ENCODE peak calls at places on chromosome 17, in four cellular contexts. U is mammary epithelial cell, C is tibial artery, E is adrenal gland. R is an unnamed sample.

GRCh38 chr17:46061435-46061834 is 62.4 kb downstream of the STH start:
- DNase-seq in E (no peak), C (no peak), U (peak), R (no peak)

GRCh38 chr17:47315451-47316266 is 8.1 kb upstream of the EFCAB13 start:
- DNase-seq in C (no peak), E (no peak), U (peak), R (peak)

GRCh38 chr17:78883090-78883532 is 19.9 kb downstream of the CEP295NL start:
- DNase-seq in E (peak), C (peak), U (no peak), R (peak)

GRCh38 chr17:559699-560378 is 154.8 kb downstream of the VPS53 start:
- DNase-seq in U (peak), C (peak), E (peak), R (peak)

GRCh38 chr17:1001640-1002411 is 4.9 kb downstream of the TIMM22 start:
- DNase-seq in U (no peak), E (peak), C (peak), R (peak)

GRCh38 chr17:32596666-32597065 is 109.9 kb downstream of the CDK5R1 start:
- DNase-seq in E (no peak), U (no peak), C (no peak), R (no peak)

GRCh38 chr17:40848583-40849235 is 18.3 kb downstream of the KRT12 start:
- DNase-seq in E (no peak), U (peak), C (no peak), R (no peak)

GRCh38 chr17:79905832-79906231 is 66.6 kb upstream of the CBX4 start:
- DNase-seq in C (no peak), U (no peak), E (no peak), R (no peak)

GRCh38 chr17:52035336-52035915 is 123.1 kb downstream of the CA10 start:
- DNase-seq in C (no peak), U (no peak), E (no peak), R (no peak)

GRCh38 chr17:82962163-82962720 is 117.2 kb upstream of the METRNL start:
- DNase-seq in E (no peak), C (no peak), U (no peak), R (peak)

GRCh38 chr17:8477653-8478441 is 42.2 kb downstream of the NDEL1 start:
- DNase-seq in U (no peak), C (no peak), E (peak), R (no peak)

GRCh38 chr17:80785477-80786178 is 206.0 kb upstream of the CHMP6 start:
- DNase-seq in E (peak), C (no peak), U (no peak), R (no peak)

GRCh38 chr17:28335959-28336871 is 654 bp downstream of the TNFAIP1 start:
- DNase-seq in C (peak), U (peak), E (peak), R (peak)

GRCh38 chr17:45040459-45040858 is 11.0 kb downstream of the DCAKD start:
- DNase-seq in U (no peak), E (no peak), C (no peak), R (no peak)

GRCh38 chr17:2058521-2059124 is 3.7 kb downstream of the HIC1 start:
- DNase-seq in C (peak), E (peak), U (no peak), R (peak)

GRCh38 chr17:59366040-59366757 is 34.7 kb downstream of the YPEL2 start:
- DNase-seq in E (no peak), U (no peak), C (no peak), R (no peak)

GRCh38 chr17:19335951-19336631 is 26.4 kb downstream of the B9D1 start:
- DNase-seq in U (no peak), C (no peak), E (peak), R (no peak)

GRCh38 chr17:56913000-56913866 is 616 bp downstream of the TRIM25 start:
- DNase-seq in E (no peak), U (no peak), C (no peak), R (peak)

GRCh38 chr17:73400915-73401545 is 89.2 kb upstream of the CDC42EP4 start:
- DNase-seq in U (no peak), E (no peak), C (no peak), R (no peak)

GRCh38 chr17:57663326-57664070 is 81.6 kb downstream of the CCDC182 start:
- DNase-seq in U (no peak), E (peak), C (no peak), R (peak)

GRCh38 chr17:38656959-38657823 is 17.6 kb downstream of the EPOP start:
- DNase-seq in E (no peak), C (no peak), U (no peak), R (no peak)

GRCh38 chr17:34582185-34582900 is 3.0 kb downstream of the TMEM132E start:
- DNase-seq in U (no peak), C (no peak), E (no peak), R (no peak)

GRCh38 chr17:81903896-81904599 is 2.0 kb downstream of the NPB start:
- DNase-seq in U (no peak), C (no peak), E (no peak), R (no peak)

GRCh38 chr17:61487668-61488595 is 35.7 kb downstream of the TBX4 start:
- DNase-seq in U (no peak), C (no peak), E (no peak), R (no peak)

GRCh38 chr17:297758-298157 is 54.8 kb downstream of the RPH3AL start:
- DNase-seq in U (no peak), E (no peak), C (peak), R (no peak)

GRCh38 chr17:7552621-7553051 is 3.8 kb downstream of the TNFSF12 start:
- DNase-seq in U (no peak), E (no peak), C (peak), R (no peak)

GRCh38 chr17:58084317-58084981 is 1.2 kb downstream of the DYNLL2 start:
- DNase-seq in E (peak), U (peak), C (peak), R (peak)

GRCh38 chr17:64183815-64184397 is 54.0 kb upstream of the ERN1 start:
- DNase-seq in E (peak), U (peak), C (no peak), R (peak)

GRCh38 chr17:5413682-5414081 is 5.8 kb downstream of the NUP88 start:
- DNase-seq in U (peak), C (no peak), E (no peak), R (peak)

GRCh38 chr17:36591434-36592315 is at the start of gene DHRS11:
- DNase-seq in E (peak), C (peak), U (peak), R (peak)
- TF ChIP-seq CTCF in E (no peak), C (no peak), U (peak), R (no peak)

GRCh38 chr17:37520174-37520573 is 30.5 kb downstream of the DUSP14 start:
- DNase-seq in C (no peak), E (no peak), U (no peak), R (no peak)

GRCh38 chr17:37519241-37519985 is 29.7 kb downstream of the DUSP14 start:
- DNase-seq in E (no peak), U (no peak), C (no peak), R (peak)

GRCh38 chr17:37527249-37527851 is 37.7 kb downstream of the DUSP14 start:
- DNase-seq in C (no peak), E (no peak), U (peak), R (peak)

GRCh38 chr17:37521821-37522220 is 32.1 kb downstream of the DUSP14 start:
- DNase-seq in C (no peak), U (no peak), E (no peak), R (no peak)

DNA sequence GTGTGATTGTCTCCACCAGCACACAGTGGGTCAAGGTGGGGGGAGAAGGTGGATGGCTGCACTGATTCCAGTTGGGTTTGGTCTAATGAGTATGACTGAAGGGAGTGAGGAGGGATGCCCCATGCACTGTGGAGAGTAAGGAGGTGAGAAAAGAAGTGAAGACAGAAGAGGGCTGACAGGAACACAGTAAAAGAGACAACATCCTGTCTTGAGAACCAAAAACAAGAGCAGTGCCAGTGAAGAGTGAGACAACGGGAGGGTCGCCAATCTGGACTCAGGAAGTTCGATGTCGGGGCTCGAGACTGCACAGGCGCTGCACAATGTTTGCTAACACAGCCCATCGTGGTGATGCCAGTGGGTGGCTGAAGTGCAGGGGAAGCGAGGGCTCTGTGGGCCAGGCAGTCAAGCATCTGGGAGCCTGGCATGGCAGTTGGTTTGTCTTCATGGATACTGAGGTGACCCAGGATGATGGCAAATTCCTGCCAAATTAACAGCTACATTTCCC is 34.1 kb downstream of the DUSP14 start:
- DNase-seq in U (no peak), C (no peak), E (no peak), R (no peak)
- H3K4me3 ChIP-seq in U (no peak), C (no peak), E (no peak), R (no peak)

GRCh38 chr17:75909051-75909811 is 4.5 kb upstream of the MRPL38 start:
- DNase-seq in U (no peak), C (no peak), E (no peak), R (no peak)

GRCh38 chr17:75910699-75911098 is 6.0 kb upstream of the MRPL38 start:
- DNase-seq in C (no peak), E (no peak), U (no peak), R (no peak)

GRCh38 chr17:75906143-75906884 is 1.6 kb upstream of the MRPL38 start:
- DNase-seq in C (no peak), U (no peak), E (no peak), R (no peak)

GRCh38 chr17:75908201-75908600 is 3.5 kb upstream of the MRPL38 start:
- DNase-seq in E (no peak), C (no peak), U (no peak), R (no peak)

DNA sequence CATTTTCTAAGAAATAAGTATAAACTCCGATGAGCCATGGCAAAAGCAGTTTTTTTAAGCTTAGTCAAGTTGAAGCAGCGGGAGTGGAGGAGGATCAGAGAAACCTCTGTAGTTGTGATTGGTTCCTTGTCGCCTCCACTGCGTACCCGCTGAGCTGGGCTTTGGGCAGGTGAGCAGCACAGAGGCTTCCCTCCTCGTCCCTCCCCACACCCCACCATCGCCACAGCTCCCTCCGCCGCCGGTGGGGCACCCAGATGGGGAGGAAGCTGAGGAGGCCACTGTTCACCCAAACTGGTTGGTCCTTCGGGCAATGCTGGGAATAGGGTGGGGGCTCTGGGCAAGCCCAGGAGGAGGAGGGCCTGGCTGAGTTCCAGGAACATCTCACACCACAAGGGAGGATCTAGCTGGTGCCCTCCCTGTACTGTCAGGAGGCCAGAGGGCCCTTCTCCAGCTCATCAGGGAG is 5.2 kb upstream of the MRPL38 start:
- DNase-seq in U (peak), E (peak), C (no peak), R (no peak)
- TF ChIP-seq CTCF in U (no peak), E (no peak), C (no peak), R (no peak)

GRCh38 chr17:70920416-70920815 is 751.1 kb downstream of the KCNJ2 start:
- DNase-seq in C (no peak), E (no peak), U (no peak), R (no peak)
- H3K4me3 ChIP-seq in C (no peak), E (no peak), U (no peak), R (no peak)